ENCODE peak calls at places on chromosomes 5 and 9, in five cellular contexts. One of them, this sample, is unnamed.

GRCh38 chr5:172078726-172079345 is 72.4 kb upstream of the FBXW11 start:
- DNase-seq in effector memory CD4-positive, alpha-beta T cell: no peak
- DNase-seq in HCT116: no peak
- DNase-seq in cardiac fibroblast: no peak
- DNase-seq in COR-L47: no peak
- DNase-seq in this sample: peak

GRCh38 chr5:136586196-136586595 is 220.9 kb upstream of the TRPC7 start:
- DNase-seq in effector memory CD4-positive, alpha-beta T cell: no peak
- DNase-seq in HCT116: no peak
- DNase-seq in cardiac fibroblast: no peak
- DNase-seq in COR-L47: no peak
- DNase-seq in this sample: no peak

GRCh38 chr5:132060501-132061161 is at the start of gene IL3:
- DNase-seq in effector memory CD4-positive, alpha-beta T cell: no peak
- DNase-seq in HCT116: no peak
- DNase-seq in cardiac fibroblast: no peak
- DNase-seq in COR-L47: no peak
- DNase-seq in this sample: peak

GRCh38 chr5:81425569-81425968 is 31.6 kb upstream of the ACOT12 start:
- DNase-seq in effector memory CD4-positive, alpha-beta T cell: no peak
- DNase-seq in HCT116: peak
- DNase-seq in cardiac fibroblast: peak
- DNase-seq in COR-L47: peak
- DNase-seq in this sample: no peak

GRCh38 chr5:52684056-52684455 is 103.7 kb upstream of the ITGA1 start:
- DNase-seq in effector memory CD4-positive, alpha-beta T cell: no peak
- DNase-seq in HCT116: no peak
- DNase-seq in cardiac fibroblast: peak
- DNase-seq in COR-L47: no peak
- DNase-seq in this sample: no peak

GRCh38 chr9:98900725-98901124 is 43.0 kb upstream of the COL15A1 start:
- DNase-seq in effector memory CD4-positive, alpha-beta T cell: no peak
- DNase-seq in HCT116: no peak
- DNase-seq in cardiac fibroblast: no peak
- DNase-seq in COR-L47: no peak
- DNase-seq in this sample: no peak

GRCh38 chr9:136121801-136122200 is 3.1 kb upstream of the TMEM250 start:
- DNase-seq in effector memory CD4-positive, alpha-beta T cell: no peak
- DNase-seq in HCT116: no peak
- DNase-seq in cardiac fibroblast: no peak
- DNase-seq in COR-L47: no peak
- DNase-seq in this sample: no peak

GRCh38 chr5:68443091-68443490 is 227.5 kb downstream of the PIK3R1 start:
- DNase-seq in effector memory CD4-positive, alpha-beta T cell: no peak
- DNase-seq in HCT116: no peak
- DNase-seq in cardiac fibroblast: no peak
- DNase-seq in COR-L47: no peak
- DNase-seq in this sample: no peak

GRCh38 chr9:77456829-77457437 is 191.2 kb downstream of the GNA14 start:
- DNase-seq in effector memory CD4-positive, alpha-beta T cell: peak
- DNase-seq in HCT116: peak
- DNase-seq in cardiac fibroblast: peak
- DNase-seq in COR-L47: peak
- DNase-seq in this sample: peak

GRCh38 chr9:20355022-20355421 is 267.3 kb downstream of the MLLT3 start:
- DNase-seq in effector memory CD4-positive, alpha-beta T cell: no peak
- DNase-seq in HCT116: no peak
- DNase-seq in cardiac fibroblast: peak
- DNase-seq in COR-L47: no peak
- DNase-seq in this sample: no peak

GRCh38 chr5:168314735-168315411 is 23.4 kb downstream of the WWC1 start:
- DNase-seq in effector memory CD4-positive, alpha-beta T cell: no peak
- DNase-seq in HCT116: peak
- DNase-seq in cardiac fibroblast: peak
- DNase-seq in COR-L47: no peak
- DNase-seq in this sample: peak

GRCh38 chr5:134088291-134088690 is 26.2 kb upstream of the TCF7 start:
- DNase-seq in effector memory CD4-positive, alpha-beta T cell: no peak
- DNase-seq in HCT116: no peak
- DNase-seq in cardiac fibroblast: no peak
- DNase-seq in COR-L47: no peak
- DNase-seq in this sample: no peak

GRCh38 chr9:23551171-23551795 is 274.8 kb downstream of the ELAVL2 start:
- DNase-seq in effector memory CD4-positive, alpha-beta T cell: no peak
- DNase-seq in HCT116: no peak
- DNase-seq in cardiac fibroblast: no peak
- DNase-seq in COR-L47: no peak
- DNase-seq in this sample: no peak

GRCh38 chr5:133398646-133399081 is 213.7 kb downstream of the FSTL4 start:
- DNase-seq in effector memory CD4-positive, alpha-beta T cell: no peak
- DNase-seq in HCT116: no peak
- DNase-seq in cardiac fibroblast: no peak
- DNase-seq in COR-L47: no peak
- DNase-seq in this sample: no peak

GRCh38 chr5:34657550-34657921 is 1.4 kb downstream of the RAI14 start:
- DNase-seq in effector memory CD4-positive, alpha-beta T cell: no peak
- DNase-seq in HCT116: no peak
- DNase-seq in cardiac fibroblast: peak
- DNase-seq in COR-L47: no peak
- DNase-seq in this sample: peak

GRCh38 chr5:168327994-168328393 is 36.5 kb downstream of the WWC1 start:
- DNase-seq in effector memory CD4-positive, alpha-beta T cell: no peak
- DNase-seq in HCT116: no peak
- DNase-seq in cardiac fibroblast: no peak
- DNase-seq in COR-L47: no peak
- DNase-seq in this sample: no peak

GRCh38 chr5:129506092-129506491 is 46.0 kb downstream of the ADAMTS19 start:
- DNase-seq in effector memory CD4-positive, alpha-beta T cell: no peak
- DNase-seq in HCT116: no peak
- DNase-seq in cardiac fibroblast: peak
- DNase-seq in COR-L47: no peak
- DNase-seq in this sample: no peak

GRCh38 chr5:54905942-54906537 is 79.4 kb downstream of the ESM1 start:
- DNase-seq in effector memory CD4-positive, alpha-beta T cell: peak
- DNase-seq in HCT116: peak
- DNase-seq in cardiac fibroblast: peak
- DNase-seq in COR-L47: peak
- DNase-seq in this sample: peak

GRCh38 chr5:142795246-142795645 is 25.1 kb downstream of the ARHGAP26 start:
- DNase-seq in effector memory CD4-positive, alpha-beta T cell: no peak
- DNase-seq in HCT116: no peak
- DNase-seq in cardiac fibroblast: no peak
- DNase-seq in COR-L47: no peak
- DNase-seq in this sample: no peak

GRCh38 chr9:136572003-136572595 is 26.3 kb upstream of the NOTCH1 start:
- DNase-seq in effector memory CD4-positive, alpha-beta T cell: no peak
- DNase-seq in HCT116: no peak
- DNase-seq in cardiac fibroblast: peak
- DNase-seq in COR-L47: no peak
- DNase-seq in this sample: peak

This sample was measured in islet precursor cell.